ENCODE peak calls at places on chromosomes 12 and 14, in seven cellular contexts. J, Y, P, R, D, A and B are unnamed samples.

GRCh38 chr14:100142073-100143040 is 17.1 kb downstream of the DEGS2 start:
- DNase-seq in J (no peak), Y (no peak), P (peak; percentile 85), R (no peak), D (no peak), A (no peak), B (no peak)

GRCh38 chr12:121240484-121241202 is 30.7 kb downstream of the P2RX4 start:
- DNase-seq in J (no peak), Y (no peak), P (no peak), R (no peak), D (peak; percentile 88), A (peak; percentile 45), B (no peak)

GRCh38 chr12:96061864-96062453 is 26.6 kb upstream of the LTA4H start:
- DNase-seq in J (peak; percentile 89), Y (peak; percentile 75), P (no peak), R (peak; percentile 75), D (peak; percentile 83), A (peak; percentile 88), B (peak; percentile 85)

GRCh38 chr14:90276627-90277367 is 20.4 kb downstream of the PSMC1 start:
- DNase-seq in J (no peak), Y (no peak), P (no peak), R (no peak), D (no peak), A (no peak), B (no peak)

GRCh38 chr12:132021965-132022364 is 72.2 kb downstream of the EP400 start:
- DNase-seq in J (no peak), Y (no peak), P (no peak), R (no peak), D (no peak), A (no peak), B (no peak)

GRCh38 chr14:71621276-71621675 is 311.0 kb upstream of the RGS6 start:
- DNase-seq in J (no peak), Y (no peak), P (no peak), R (no peak), D (no peak), A (no peak), B (no peak)

GRCh38 chr14:73833024-73833423 is 18.6 kb upstream of the PTGR2 start:
- DNase-seq in J (peak; percentile 38), Y (no peak), P (no peak), R (no peak), D (no peak), A (peak; percentile 79), B (no peak)

GRCh38 chr12:101116911-101117310 is 93.1 kb downstream of the SLC5A8 start:
- DNase-seq in J (no peak), Y (no peak), P (no peak), R (no peak), D (no peak), A (no peak), B (no peak)

GRCh38 chr14:81363746-81364400 is 36.3 kb downstream of the STON2 start:
- DNase-seq in J (no peak), Y (no peak), P (no peak), R (peak; percentile 1), D (no peak), A (peak; percentile 13), B (no peak)

GRCh38 chr14:44803239-44803905 is 158.4 kb downstream of the KLHL28 start:
- DNase-seq in J (peak; percentile 74), Y (peak; percentile 33), P (no peak), R (peak; percentile 22), D (no peak), A (peak; percentile 69), B (peak; percentile 73)

GRCh38 chr14:105026789-105027563 is 6.1 kb upstream of the CDCA4 start:
- DNase-seq in J (peak; percentile 38), Y (no peak), P (no peak), R (no peak), D (no peak), A (peak; percentile 44), B (no peak)

GRCh38 chr12:123238330-123238682 is 5.1 kb downstream of the MTRFR start:
- DNase-seq in J (no peak), Y (no peak), P (no peak), R (no peak), D (no peak), A (no peak), B (no peak)

GRCh38 chr14:36208690-36209278 is 32.3 kb upstream of the PTCSC3 start:
- DNase-seq in J (no peak), Y (peak; percentile 66), P (no peak), R (no peak), D (no peak), A (no peak), B (no peak)

GRCh38 chr12:121781751-121782615 is 11.5 kb downstream of the RHOF start:
- DNase-seq in J (no peak), Y (no peak), P (no peak), R (no peak), D (peak; percentile 38), A (no peak), B (peak; percentile 61)

GRCh38 chr12:100687686-100688085 is 106.9 kb upstream of the ANO4 start:
- DNase-seq in J (no peak), Y (no peak), P (no peak), R (no peak), D (no peak), A (no peak), B (no peak)

GRCh38 chr12:19220205-19220604 is 90.7 kb downstream of the PLEKHA5 start:
- DNase-seq in J (no peak), Y (no peak), P (no peak), R (no peak), D (no peak), A (peak; percentile 67), B (peak; percentile 73)

GRCh38 chr12:101172316-101172715 is 37.7 kb downstream of the SLC5A8 start:
- DNase-seq in J (peak; percentile 12), Y (no peak), P (peak; percentile 22), R (no peak), D (no peak), A (peak; percentile 41), B (no peak)

GRCh38 chr14:89164168-89165074 is 252.6 kb downstream of the FOXN3 start:
- DNase-seq in J (no peak), Y (no peak), P (no peak), R (no peak), D (no peak), A (no peak), B (no peak)

GRCh38 chr12:57872362-57872761 is 25.8 kb upstream of the CTDSP2 start:
- DNase-seq in J (no peak), Y (no peak), P (no peak), R (no peak), D (no peak), A (no peak), B (no peak)

GRCh38 chr14:58098507-58098906 is 53.5 kb downstream of the ARMH4 start:
- DNase-seq in J (no peak), Y (peak; percentile 42), P (no peak), R (no peak), D (no peak), A (no peak), B (no peak)

GRCh38 chr14:63671987-63672386 is 30.3 kb upstream of the WDR89 start:
- DNase-seq in J (no peak), Y (no peak), P (no peak), R (no peak), D (no peak), A (no peak), B (no peak)

GRCh38 chr14:88518592-88519512 is 36.0 kb downstream of the PTPN21 start:
- DNase-seq in J (peak; percentile 47), Y (no peak), P (no peak), R (peak; percentile 35), D (no peak), A (peak; percentile 69), B (peak; percentile 80)

GRCh38 chr12:50725011-50725899 is 38.6 kb upstream of the ATF1 start:
- DNase-seq in J (no peak), Y (peak; percentile 12), P (no peak), R (peak; percentile 26), D (no peak), A (peak; percentile 69), B (no peak)

GRCh38 chr14:39876935-39877334 is 444.7 kb upstream of the FBXO33 start:
- DNase-seq in J (no peak), Y (no peak), P (no peak), R (no peak), D (no peak), A (no peak), B (no peak)

GRCh38 chr12:111195316-111195715 is 173.6 kb downstream of the PHETA1 start:
- DNase-seq in J (no peak), Y (no peak), P (no peak), R (no peak), D (no peak), A (no peak), B (no peak)

GRCh38 chr12:3129301-3130052 is 52.3 kb downstream of the TSPAN9 start:
- DNase-seq in J (no peak), Y (no peak), P (no peak), R (peak; percentile 65), D (peak; percentile 37), A (peak; percentile 63), B (peak; percentile 71)

GRCh38 chr12:40692617-40693502 is 621 bp downstream of the CNTN1 start:
- DNase-seq in J (peak; percentile 20), Y (peak; percentile 45), P (peak; percentile 75), R (no peak), D (no peak), A (no peak), B (no peak)

GRCh38 chr12:98440165-98440581 is 75.2 kb upstream of the TMPO start:
- DNase-seq in J (peak; percentile 91), Y (no peak), P (no peak), R (peak; percentile 56), D (no peak), A (peak; percentile 96), B (peak; percentile 95)

GRCh38 chr14:103625361-103626095 is 3.5 kb upstream of the KLC1 start:
- DNase-seq in J (no peak), Y (no peak), P (no peak), R (no peak), D (peak; percentile 59), A (no peak), B (no peak)

GRCh38 chr12:53059434-53060063 is 9.7 kb downstream of the TNS2 start:
- DNase-seq in J (no peak), Y (no peak), P (peak; percentile 79), R (no peak), D (no peak), A (no peak), B (no peak)

GRCh38 chr12:75877588-75878381 is 153.8 kb downstream of the PHLDA1 start:
- DNase-seq in J (peak; percentile 9), Y (peak; percentile 61), P (no peak), R (no peak), D (no peak), A (no peak), B (peak; percentile 50)

GRCh38 chr12:101713059-101713682 is 15.7 kb downstream of the CHPT1 start:
- DNase-seq in J (peak; percentile 6), Y (no peak), P (no peak), R (no peak), D (no peak), A (no peak), B (peak; percentile 61)

GRCh38 chr12:4402996-4403395 is 23.5 kb upstream of the FGF23 start:
- DNase-seq in J (no peak), Y (no peak), P (no peak), R (no peak), D (no peak), A (no peak), B (no peak)

GRCh38 chr12:113359133-113359938 is 949 bp downstream of the PLBD2 start:
- DNase-seq in J (peak; percentile 70), Y (no peak), P (no peak), R (peak; percentile 49), D (no peak), A (peak; percentile 69), B (no peak)